ENCODE peak calls at places on chromosome 22, in nine cellular contexts. Y is heart right ventricle; E is heart left ventricle; W is fibroblast of mammary gland; T is LNCaP clone FGC; S is AG04450; L is thoracic aorta; C is psoas muscle; U is CD8-positive, alpha-beta T cell. M is an unnamed sample.

GRCh38 chr22:34902335-34902734 is 163.6 kb upstream of the ISX start:
- DNase-seq in Y (no peak), E (no peak), W (no peak), T (no peak), S (no peak), L (no peak), C (no peak), U (no peak), M (no peak)

GRCh38 chr22:41648431-41648830 is 27.3 kb downstream of the XRCC6 start:
- DNase-seq in Y (no peak), E (no peak), W (no peak), T (no peak), S (no peak), L (no peak), C (no peak), U (no peak), M (no peak)

GRCh38 chr22:32776800-32777199 is 24.7 kb upstream of the TIMP3 start:
- DNase-seq in Y (no peak), E (no peak), W (no peak), T (no peak), S (no peak), L (no peak), C (no peak), U (no peak), M (no peak)

GRCh38 chr22:17119481-17120202 is 1.5 kb downstream of the TMEM121B start:
- DNase-seq in Y (no peak), E (no peak), W (peak), T (no peak), S (no peak), L (no peak), C (no peak), U (no peak), M (no peak)

GRCh38 chr22:42270178-42270511 is 308 bp downstream of the TCF20 start:
- DNase-seq in Y (no peak), E (no peak), W (no peak), T (no peak), S (no peak), L (no peak), C (no peak), U (peak), M (no peak)

GRCh38 chr22:22166941-22167713 is 77.5 kb upstream of the VPREB1 start:
- DNase-seq in Y (no peak), E (no peak), W (no peak), T (no peak), S (no peak), L (no peak), C (no peak), U (no peak), M (no peak)

GRCh38 chr22:26892401-26893033 is 235.1 kb downstream of the MIAT start:
- DNase-seq in Y (no peak), E (no peak), W (peak), T (peak), S (no peak), L (no peak), C (no peak), U (no peak), M (peak)

GRCh38 chr22:28478564-28478963 is 201.1 kb downstream of the TTC28 start:
- DNase-seq in Y (no peak), E (no peak), W (no peak), T (no peak), S (no peak), L (no peak), C (no peak), U (no peak), M (no peak)

GRCh38 chr22:35835267-35835997 is 117.8 kb downstream of the APOL5 start:
- DNase-seq in Y (no peak), E (no peak), W (peak), T (no peak), S (no peak), L (no peak), C (no peak), U (no peak), M (no peak)

GRCh38 chr22:49266561-49267519 is 560.8 kb downstream of the BRD1 start:
- DNase-seq in Y (no peak), E (no peak), W (no peak), T (no peak), S (no peak), L (no peak), C (no peak), U (no peak), M (no peak)

GRCh38 chr22:30444632-30445437 is 19.3 kb downstream of the MTFP1 start:
- DNase-seq in Y (no peak), E (no peak), W (peak), T (no peak), S (no peak), L (no peak), C (no peak), U (no peak), M (no peak)

GRCh38 chr22:42881298-42881697 is 24.2 kb upstream of the ARFGAP3 start:
- DNase-seq in Y (no peak), E (no peak), W (no peak), T (no peak), S (no peak), L (no peak), C (no peak), U (no peak), M (no peak)

GRCh38 chr22:50577987-50578775 is at the start of gene CPT1B:
- DNase-seq in Y (peak), E (peak), W (peak), T (no peak), S (no peak), L (no peak), C (peak), U (no peak), M (no peak)

GRCh38 chr22:50711446-50712340 is 26.3 kb upstream of the ACR start:
- DNase-seq in Y (no peak), E (peak), W (peak), T (no peak), S (no peak), L (no peak), C (no peak), U (no peak), M (no peak)

GRCh38 chr22:35230839-35231584 is 26.3 kb upstream of the HMGXB4 start:
- DNase-seq in Y (no peak), E (no peak), W (no peak), T (no peak), S (no peak), L (no peak), C (no peak), U (no peak), M (no peak)

GRCh38 chr22:31185056-31185455 is 25.1 kb downstream of the RNF185 start:
- DNase-seq in Y (no peak), E (no peak), W (peak), T (no peak), S (no peak), L (no peak), C (no peak), U (no peak), M (no peak)

GRCh38 chr22:30605449-30606110 is 1.4 kb upstream of the TCN2 start:
- DNase-seq in Y (peak), E (peak), W (peak), T (no peak), S (no peak), L (no peak), C (peak), U (no peak), M (no peak)

GRCh38 chr22:42066133-42066761 is 4.4 kb downstream of the NAGA start:
- DNase-seq in Y (no peak), E (no peak), W (no peak), T (no peak), S (no peak), L (no peak), C (no peak), U (peak), M (peak)

GRCh38 chr22:49972163-49973017 is 11.8 kb downstream of the PIM3 start:
- DNase-seq in Y (peak), E (peak), W (no peak), T (no peak), S (no peak), L (peak), C (peak), U (no peak), M (peak)

GRCh38 chr22:42623301-42623751 is 8.6 kb upstream of the POLDIP3 start:
- DNase-seq in Y (no peak), E (no peak), W (no peak), T (no peak), S (no peak), L (no peak), C (no peak), U (no peak), M (peak)

GRCh38 chr22:30212363-30212995 is 34.1 kb downstream of the LIF start:
- DNase-seq in Y (peak), E (peak), W (peak), T (peak), S (peak), L (no peak), C (peak), U (no peak), M (peak)

GRCh38 chr22:31491218-31491962 is 1.7 kb upstream of the EIF4ENIF1 start:
- DNase-seq in Y (no peak), E (no peak), W (no peak), T (no peak), S (no peak), L (no peak), C (no peak), U (no peak), M (no peak)

GRCh38 chr22:46052331-46052771 is 75.4 kb upstream of the WNT7B start:
- DNase-seq in Y (no peak), E (peak), W (no peak), T (no peak), S (no peak), L (no peak), C (no peak), U (no peak), M (peak)
- H3K4me3 ChIP-seq in Y (peak), E (peak), W (peak), T (peak), S (no peak), L (peak), C (peak), U (peak), M (peak)

DNA sequence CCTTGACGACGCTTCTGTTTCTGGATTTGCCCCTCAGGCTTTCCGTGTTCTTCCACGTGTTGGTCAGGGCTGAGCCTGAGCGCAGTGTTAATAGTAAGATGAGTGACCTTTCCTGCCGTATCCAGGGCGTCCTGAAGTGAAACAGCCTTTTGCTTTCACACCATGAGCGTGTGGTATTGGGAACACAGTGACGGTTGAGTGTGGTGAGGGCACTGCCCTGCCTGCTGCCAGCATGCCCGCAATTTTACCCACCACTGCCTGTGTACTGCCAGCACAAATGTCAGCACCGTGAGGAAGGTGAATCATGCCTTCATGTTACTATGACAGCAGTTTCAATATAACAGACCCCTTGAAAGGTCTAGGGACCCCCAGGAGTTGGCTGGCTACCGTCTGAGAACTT is 217.1 kb downstream of the TBC1D22A start:
- DNase-seq in Y (no peak), E (no peak), W (no peak), T (no peak), S (no peak), L (no peak), C (no peak), U (no peak), M (no peak)
- H3K4me3 ChIP-seq in Y (no peak), E (no peak), W (no peak), T (no peak), S (no peak), L (no peak), C (no peak), U (no peak), M (no peak)

GRCh38 chr22:37803195-37803635 is 4.5 kb upstream of the GCAT start:
- DNase-seq in Y (no peak), E (no peak), W (no peak), T (no peak), S (no peak), L (no peak), C (no peak), U (no peak), M (no peak)
- H3K4me3 ChIP-seq in Y (peak), E (no peak), W (peak), T (no peak), S (no peak), L (peak), C (peak), U (no peak), M (no peak)

DNA sequence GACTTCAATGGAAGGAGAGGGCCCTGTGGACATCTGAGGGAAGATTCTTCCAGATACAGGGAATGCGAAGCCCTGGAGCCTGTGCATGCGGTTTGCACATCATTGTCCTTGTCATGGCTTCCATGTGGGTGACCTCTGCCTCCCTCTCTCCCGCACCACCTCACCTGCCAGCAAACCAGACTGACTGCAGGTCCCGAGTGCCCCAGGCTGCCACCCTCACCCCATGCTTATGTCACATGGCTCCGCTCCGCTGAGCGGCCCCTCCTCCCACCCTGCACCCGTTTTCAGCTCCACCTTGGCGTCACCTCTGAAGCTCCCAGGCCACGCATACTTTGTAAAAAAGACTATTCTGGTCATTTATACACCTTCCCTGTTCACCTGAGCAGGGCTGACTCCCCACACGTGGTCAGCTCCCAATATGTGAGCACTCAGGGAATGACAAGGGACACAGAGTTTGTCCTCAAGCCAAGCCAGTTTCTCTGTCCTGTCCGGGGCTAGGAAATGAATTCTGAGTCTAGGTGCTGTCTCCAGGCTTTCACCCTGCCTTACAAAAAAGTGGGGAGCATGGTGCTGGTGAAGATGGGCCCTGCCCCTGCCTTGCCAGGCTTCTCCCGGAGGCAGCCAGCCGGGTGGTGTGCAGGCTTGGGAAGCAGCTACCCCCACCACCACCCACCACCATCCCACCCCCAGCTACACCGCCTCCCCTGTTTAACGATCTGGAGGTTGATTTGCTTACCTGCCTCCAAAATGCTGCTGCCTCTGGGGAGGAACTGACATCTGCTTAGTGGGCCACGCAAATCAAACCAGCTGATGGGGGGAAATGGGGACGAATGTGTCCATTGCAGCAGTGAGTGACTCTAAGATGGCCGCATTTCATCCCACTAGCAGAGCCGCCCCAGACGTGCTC is 32.7 kb downstream of the FAM83F start:
- DNase-seq in Y (no peak), E (no peak), W (no peak), T (no peak), S (no peak), L (no peak), C (no peak), U (no peak), M (no peak)
- H3K4me3 ChIP-seq in Y (no peak), E (no peak), W (no peak), T (no peak), S (no peak), L (no peak), C (no peak), U (no peak), M (no peak)

GRCh38 chr22:45235101-45235777 is 5.5 kb downstream of the KIAA0930 start:
- DNase-seq in Y (peak), E (peak), W (no peak), T (no peak), S (no peak), L (no peak), C (peak), U (no peak), M (peak)
- H3K4me3 ChIP-seq in Y (no peak), E (no peak), W (no peak), T (no peak), S (no peak), L (no peak), C (no peak), U (no peak), M (no peak)

GRCh38 chr22:20012741-20013331 is 3.8 kb downstream of the ARVCF start:
- DNase-seq in Y (no peak), E (peak), W (no peak), T (no peak), S (no peak), L (no peak), C (no peak), U (no peak), M (no peak)
- H3K4me3 ChIP-seq in Y (no peak), E (no peak), W (no peak), T (no peak), S (no peak), L (no peak), C (no peak), U (no peak), M (no peak)

DNA sequence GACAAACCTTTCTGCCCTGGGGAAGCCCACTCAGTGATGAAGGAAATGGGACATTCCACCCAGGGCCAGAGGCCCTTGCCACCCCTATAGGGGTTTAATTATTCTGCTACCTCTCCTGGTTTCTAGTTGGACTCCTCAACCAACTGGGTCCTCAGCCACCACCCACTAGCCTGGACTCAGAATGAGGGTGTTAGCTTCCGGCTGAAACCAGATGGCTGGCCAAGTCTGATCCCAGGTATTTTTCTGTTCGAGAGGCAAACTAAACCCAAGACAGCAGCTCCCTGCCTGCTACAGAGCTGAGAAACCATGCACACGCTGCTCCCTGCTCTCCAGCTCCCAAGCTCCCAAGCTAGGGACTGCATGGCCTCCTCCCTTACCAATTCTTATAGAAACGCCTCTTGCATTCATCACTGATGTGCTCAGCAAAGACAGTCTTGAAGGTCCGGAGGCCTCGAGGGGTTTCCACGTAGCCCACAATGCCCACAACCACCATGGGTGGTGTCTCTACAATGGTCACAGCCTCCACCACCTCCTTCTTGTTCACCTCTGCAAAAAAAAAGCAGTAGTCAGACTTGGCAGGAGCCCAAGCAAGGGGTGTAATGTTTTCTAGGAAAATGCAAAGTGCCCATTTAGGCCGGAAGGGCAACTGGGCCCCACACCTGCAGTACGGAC is 2.2 kb downstream of the RPL3 start:
- DNase-seq in Y (no peak), E (no peak), W (no peak), T (no peak), S (no peak), L (no peak), C (no peak), U (no peak), M (no peak)
- H3K4me3 ChIP-seq in Y (peak), E (peak), W (peak), T (peak), S (peak), L (no peak), C (peak), U (peak), M (peak)

M was measured in left lung.